ENCODE peak calls at places on chromosomes 12 and 14, in eight cellular contexts. X, J, B, Q, M, P, R and T are unnamed samples.

GRCh38 chr14:60744566-60744965 is 10.0 kb downstream of the MNAT1 start:
- DNase-seq in B (no peak), P (no peak), J (no peak), Q (no peak), X (no peak), M (no peak), R (no peak), T (no peak)

GRCh38 chr14:90140956-90141316 is 79.1 kb downstream of the KCNK13 start:
- DNase-seq in P (no peak), Q (no peak), J (peak; percentile 62), X (no peak), R (no peak), B (no peak), M (no peak), T (no peak)

GRCh38 chr14:20797159-20797558 is 5.5 kb downstream of the RNASE1 start:
- DNase-seq in Q (no peak), B (no peak), X (no peak), P (no peak), M (no peak), J (no peak), R (no peak), T (no peak)

GRCh38 chr14:105028251-105028927 is 7.5 kb upstream of the CDCA4 start:
- DNase-seq in B (no peak), M (no peak), X (no peak), J (no peak), R (no peak), P (no peak), Q (no peak), T (no peak)

GRCh38 chr12:97837401-97837800 is 374.8 kb downstream of the RMST start:
- DNase-seq in X (no peak), Q (no peak), J (no peak), R (peak; percentile 13), B (no peak), P (peak; percentile 59), M (peak; percentile 26), T (no peak)

GRCh38 chr14:24231263-24232120 is 675 bp downstream of the NEDD8 start:
- DNase-seq in Q (no peak), B (no peak), M (no peak), J (no peak), P (no peak), R (peak; percentile 34), X (no peak), T (no peak)

GRCh38 chr14:100841445-100842403 is 15.8 kb downstream of the MEG3 start:
- DNase-seq in M (no peak), P (no peak), X (no peak), Q (no peak), J (no peak), R (no peak), B (peak; percentile 33), T (no peak)

GRCh38 chr12:127567531-127567930 is 699.4 kb upstream of the TMEM132C start:
- DNase-seq in J (no peak), R (no peak), P (no peak), B (no peak), Q (no peak), X (no peak), M (no peak), T (no peak)

GRCh38 chr12:508795-509194 is 49.1 kb downstream of the B4GALNT3 start:
- DNase-seq in X (no peak), J (no peak), P (no peak), Q (no peak), M (no peak), B (no peak), R (no peak), T (peak; percentile 57)

GRCh38 chr14:104892517-104893434 is 27.7 kb downstream of the CEP170B start:
- DNase-seq in Q (no peak), X (no peak), P (no peak), B (no peak), M (peak; percentile 9), J (no peak), R (no peak), T (peak; percentile 24)

GRCh38 chr12:128853321-128854197 is at the start of gene GLT1D1:
- DNase-seq in X (no peak), M (no peak), P (no peak), R (no peak), B (no peak), Q (peak; percentile 29), J (no peak), T (no peak)

GRCh38 chr12:18171571-18171970 is 81.6 kb upstream of the RERGL start:
- DNase-seq in P (no peak), X (no peak), B (no peak), M (no peak), Q (no peak), R (no peak), J (no peak), T (no peak)

DNA sequence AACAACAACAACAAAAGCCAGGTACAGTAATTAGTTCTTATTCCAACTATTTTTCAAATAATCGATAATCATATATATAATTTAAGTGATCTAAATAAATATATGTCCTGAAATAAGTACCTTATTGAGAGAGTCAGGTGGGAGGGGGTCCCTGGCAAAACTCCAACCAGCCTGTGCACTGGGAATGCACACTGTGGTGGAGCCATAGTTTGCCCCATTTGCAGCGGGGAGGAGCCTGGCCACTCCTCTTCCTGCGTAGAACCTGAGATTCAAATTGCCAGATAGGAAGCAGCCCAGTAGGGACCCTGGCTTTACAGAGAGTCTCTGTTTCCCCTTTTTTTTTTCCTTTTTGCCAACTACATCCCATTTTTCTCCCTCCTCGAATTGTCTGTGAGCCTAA is 26.4 kb downstream of the CPNE8 start:
- DNase-seq in X (no peak), J (no peak), B (no peak), M (no peak), Q (no peak), R (no peak), P (no peak), T (no peak)
- H3K27ac ChIP-seq in X (no peak overlapping the region), J (no peak overlapping the region), B (no peak overlapping the region), M (no peak overlapping the region), Q (no peak overlapping the region), R (no peak overlapping the region), P (no peak overlapping the region), T (no peak overlapping the region)

GRCh38 chr12:84982888-84983287 is 53.2 kb downstream of the TSPAN19 start:
- DNase-seq in Q (no peak), J (no peak), P (no peak), M (no peak), B (no peak), X (no peak), R (no peak), T (no peak)
- H3K27ac ChIP-seq in Q (no peak overlapping the region), J (no peak overlapping the region), P (no peak overlapping the region), M (no peak overlapping the region), B (no peak overlapping the region), X (no peak overlapping the region), R (no peak overlapping the region), T (no peak overlapping the region)

GRCh38 chr12:9900930-9901329 is 19.6 kb downstream of the KLRF2 start:
- DNase-seq in P (no peak), B (no peak), M (no peak), R (no peak), Q (no peak), J (no peak), X (no peak), T (no peak)
- H3K27ac ChIP-seq in P (no peak overlapping the region), B (no peak overlapping the region), M (no peak overlapping the region), R (no peak overlapping the region), Q (no peak overlapping the region), J (no peak overlapping the region), X (no peak overlapping the region), T (no peak overlapping the region)

GRCh38 chr12:7905071-7905470 is 30.9 kb downstream of the SLC2A3 start:
- DNase-seq in P (no peak), M (no peak), Q (no peak), R (no peak), J (no peak), X (no peak), B (no peak), T (no peak)
- H3K27ac ChIP-seq in P (no peak overlapping the region), M (no peak overlapping the region), Q (peak overlapping the region; percentile 79), R (no peak overlapping the region), J (peak overlapping the region; percentile 33), X (no peak overlapping the region), B (no peak overlapping the region), T (no peak overlapping the region)

DNA sequence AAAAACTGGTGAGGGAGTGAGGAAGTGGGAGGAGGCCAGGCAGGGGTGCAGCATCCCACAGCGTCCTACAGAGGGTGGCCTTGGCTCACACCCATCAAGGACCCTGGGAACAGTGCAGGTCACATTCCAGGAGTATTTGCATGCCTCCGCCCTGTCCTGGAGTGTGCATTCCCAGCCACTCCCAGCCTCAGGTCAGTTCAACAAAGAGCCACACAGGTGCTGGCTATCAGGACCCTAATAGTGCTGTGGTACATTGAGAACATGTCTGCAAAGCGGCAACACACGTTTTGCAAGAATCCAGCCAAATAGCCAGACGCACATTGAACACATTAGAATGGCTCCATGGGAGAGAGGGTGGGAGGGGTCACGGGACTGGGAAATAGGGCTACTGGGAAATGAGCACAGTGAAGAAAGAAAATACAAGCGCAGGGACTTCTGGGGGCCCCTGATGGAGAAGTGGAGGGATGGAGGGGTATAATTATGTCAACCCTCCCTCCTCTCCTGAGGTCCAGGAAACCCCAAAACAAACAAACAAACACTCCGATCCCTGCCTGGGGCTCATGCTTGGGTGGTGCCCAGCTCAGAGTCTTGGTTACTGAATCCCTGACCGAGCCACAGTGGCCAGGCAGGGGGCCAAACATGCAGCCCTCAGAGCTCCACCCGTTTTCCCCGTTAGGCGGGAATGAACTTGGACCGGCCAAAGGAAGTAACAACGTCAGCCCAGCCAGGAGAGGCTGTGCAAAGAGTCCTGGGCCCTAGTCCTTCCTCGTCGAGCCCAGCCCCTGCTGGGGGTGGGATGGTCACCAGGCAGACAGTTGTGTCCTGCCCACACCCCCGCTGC is 36.4 kb downstream of the CMKLR1 start:
- DNase-seq in X (no peak), Q (no peak), P (peak; percentile 89), R (peak; percentile 18), B (no peak), J (peak; percentile 68), M (peak; percentile 81), T (peak; percentile 39)
- H3K27ac ChIP-seq in X (no peak overlapping the region), Q (no peak overlapping the region), P (peak overlapping the region; percentile 90), R (peak overlapping the region; percentile 70), B (no peak overlapping the region), J (no peak overlapping the region), M (peak overlapping the region; percentile 62), T (peak overlapping the region; percentile 76)

GRCh38 chr14:102824832-102825231 is 47.6 kb downstream of the TRAF3 start:
- DNase-seq in J (peak; percentile 13), M (no peak), P (no peak), R (peak; percentile 64), Q (no peak), X (no peak), B (no peak), T (no peak)
- H3K27ac ChIP-seq in J (no peak overlapping the region), M (no peak overlapping the region), P (no peak overlapping the region), R (peak overlapping the region; percentile 34), Q (no peak overlapping the region), X (no peak overlapping the region), B (no peak overlapping the region), T (no peak overlapping the region)

GRCh38 chr14:81166126-81166525 is 54.6 kb downstream of the GTF2A1 start:
- DNase-seq in B (no peak), J (no peak), Q (no peak), M (no peak), X (no peak), R (no peak), P (no peak), T (no peak)
- H3K27ac ChIP-seq in B (no peak overlapping the region), J (no peak overlapping the region), Q (no peak overlapping the region), M (no peak overlapping the region), X (no peak overlapping the region), R (no peak overlapping the region), P (no peak overlapping the region), T (no peak overlapping the region)